ENCODE peak calls at places on chromosome 19, in ten cellular contexts. O is stomach, H is transverse colon, U is Panc1, V is spleen, R is GM23338, T is K562, W is HCT116, A is breast epithelium, D is prostate gland. I is an unnamed sample.

GRCh38 chr19:3506384-3507340 is 551 bp downstream of the FZR1 start:
- DNase-seq in D (peak; percentile 28), A (no peak), T (peak; percentile 62), R (peak; percentile 52), H (peak; percentile 39), W (no peak), V (no peak), U (no peak), O (peak; percentile 30), I (no peak)

GRCh38 chr19:19488875-19489690 is 26.3 kb downstream of the TSSK6 start:
- DNase-seq in T (peak; percentile 78), O (peak; percentile 64), R (peak; percentile 99), U (peak; percentile 64), D (no peak), A (peak; percentile 58), H (peak; percentile 79), V (peak; percentile 94), W (peak; percentile 89), I (no peak)

GRCh38 chr19:5313307-5313706 is 27.3 kb downstream of the PTPRS start:
- DNase-seq in V (peak; percentile 79), R (no peak), A (no peak), D (no peak), T (no peak), H (no peak), W (no peak), U (no peak), O (peak; percentile 69), I (no peak)

GRCh38 chr19:46745521-46746280 is at the start of gene FKRP:
- DNase-seq in T (peak; percentile 86), W (no peak), V (peak; percentile 89), R (peak; percentile 56), D (no peak), O (peak; percentile 32), U (no peak), A (no peak), H (no peak), I (no peak)

GRCh38 chr19:49423278-49423984 is at the start of gene PTH2:
- DNase-seq in O (no peak), U (no peak), W (no peak), A (no peak), D (no peak), R (no peak), V (no peak), T (no peak), H (no peak), I (no peak)

GRCh38 chr19:29690842-29691241 is 24.2 kb downstream of the C19orf12 start:
- DNase-seq in D (no peak), H (no peak), W (peak; percentile 23), T (peak; percentile 82), V (peak; percentile 45), O (no peak), A (no peak), R (peak; percentile 83), U (no peak), I (no peak)

GRCh38 chr19:16435238-16435911 is 36.4 kb downstream of the EPS15L1 start:
- DNase-seq in T (no peak), U (no peak), A (no peak), D (no peak), R (no peak), H (peak; percentile 48), W (no peak), V (no peak), O (no peak), I (no peak)

GRCh38 chr19:23222998-23223652 is 27.1 kb downstream of the ZNF724 start:
- DNase-seq in U (no peak), D (no peak), O (no peak), V (no peak), H (no peak), W (no peak), T (no peak), R (no peak), A (no peak), I (no peak)

GRCh38 chr19:30064021-30064699 is 122.1 kb downstream of the URI1 start:
- DNase-seq in D (no peak), W (no peak), U (no peak), A (no peak), T (no peak), O (no peak), H (peak; percentile 4), R (no peak), V (peak; percentile 61), I (no peak)

GRCh38 chr19:3443840-3444694 is 36.3 kb downstream of the SMIM24 start:
- DNase-seq in U (no peak), D (no peak), V (peak; percentile 85), W (no peak), O (no peak), T (no peak), R (peak; percentile 80), H (no peak), A (no peak), I (no peak)

GRCh38 chr19:17457621-17458020 is 3.1 kb downstream of the NXNL1 start:
- DNase-seq in A (no peak), D (no peak), T (no peak), H (no peak), W (no peak), V (no peak), R (no peak), U (no peak), O (no peak), I (no peak)

GRCh38 chr19:384801-385169 is 24.2 kb downstream of the C2CD4C start:
- DNase-seq in R (no peak), H (no peak), O (no peak), V (peak; percentile 37), A (peak; percentile 24), W (no peak), T (no peak), D (no peak), U (no peak), I (no peak)

GRCh38 chr19:45492627-45493470 is 4.0 kb downstream of the RTN2 start:
- DNase-seq in A (no peak), D (peak; percentile 76), O (no peak), U (no peak), H (peak; percentile 63), W (peak; percentile 72), T (peak; percentile 85), V (no peak), R (peak; percentile 91), I (no peak)

GRCh38 chr19:1261512-1261862 is 7.6 kb upstream of the CIRBP start:
- DNase-seq in D (no peak), H (peak; percentile 46), V (no peak), W (no peak), O (no peak), A (no peak), R (peak; percentile 88), T (no peak), U (no peak), I (no peak)

GRCh38 chr19:50008532-50008931 is 16.6 kb downstream of the VRK3 start:
- DNase-seq in U (no peak), O (no peak), T (no peak), D (no peak), W (no peak), A (no peak), R (peak; percentile 90), V (no peak), H (no peak), I (no peak)

GRCh38 chr19:23991170-23991569 is 76.5 kb downstream of the ZNF726 start:
- DNase-seq in O (peak; percentile 83), V (no peak), T (no peak), U (no peak), D (no peak), A (no peak), W (no peak), H (no peak), R (peak; percentile 1), I (no peak)

GRCh38 chr19:18231775-18232174 is 5.5 kb upstream of the PDE4C start:
- DNase-seq in T (peak; percentile 44), W (no peak), O (no peak), U (no peak), V (no peak), D (no peak), H (no peak), A (no peak), R (peak; percentile 77), I (no peak)

DNA sequence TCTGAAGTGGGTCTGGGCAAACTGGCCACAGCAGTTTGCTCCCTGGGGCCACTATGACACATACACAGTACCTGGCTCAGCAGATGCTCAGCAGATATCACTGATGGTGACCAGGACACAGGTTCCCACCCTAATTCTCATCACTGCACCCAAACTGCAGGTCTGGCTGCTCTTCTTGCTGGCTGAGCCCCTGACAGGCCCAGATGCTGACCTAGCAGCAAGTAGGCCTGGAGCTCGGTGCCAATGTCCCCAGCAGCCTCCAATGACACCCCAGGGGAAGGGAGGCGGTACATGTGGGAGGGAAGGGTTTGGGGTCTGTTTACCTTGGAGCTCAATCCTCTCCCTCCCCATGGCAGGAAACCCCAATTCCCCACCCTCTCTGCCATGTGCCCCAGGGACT is 5.1 kb downstream of the UBE2S start:
- DNase-seq in R (no peak), O (no peak), A (no peak), T (no peak), H (no peak), D (no peak), U (no peak), V (no peak), W (no peak), I (no peak)
- H3K36me3 ChIP-seq in R (peaks cover 51% of the 10 kb centered on the region), O (peaks cover 59% of the 10 kb centered on the region), A (no peaks in the 10 kb centered on the region), T (peaks cover 61% of the 10 kb centered on the region), H (no peaks in the 10 kb centered on the region), D (no peaks in the 10 kb centered on the region), U (peaks cover 32% of the 10 kb centered on the region), V (peaks cover 38% of the 10 kb centered on the region), W (peaks cover 41% of the 10 kb centered on the region), I (no peaks in the 10 kb centered on the region)

DNA sequence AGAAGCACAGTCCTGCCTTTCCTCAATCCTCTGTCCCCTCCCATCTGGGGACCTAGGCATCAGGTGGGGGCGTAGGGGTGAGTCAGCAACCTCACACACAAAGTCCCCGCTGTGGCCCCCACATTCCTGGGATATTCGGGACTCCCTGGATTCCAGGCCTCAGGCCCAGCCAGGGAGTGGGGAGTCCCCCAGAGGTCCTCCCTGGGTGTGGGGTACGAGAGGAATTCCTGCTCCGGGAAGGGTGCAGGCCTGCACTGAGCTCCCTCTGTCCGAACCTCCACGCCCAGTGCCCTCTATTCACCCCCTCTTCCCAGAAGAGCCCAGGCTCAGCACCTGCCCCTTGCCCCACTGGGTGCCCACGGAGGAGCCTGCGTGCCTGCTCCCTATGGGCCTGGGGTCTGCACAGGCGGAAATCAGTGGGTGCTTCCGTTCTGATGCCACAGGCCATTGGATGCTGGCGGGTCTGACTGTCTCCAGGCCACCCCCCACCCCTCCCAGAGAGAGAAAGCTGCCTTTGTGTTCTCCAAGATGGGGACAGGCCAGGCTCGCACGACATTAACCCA is 3.4 kb downstream of the CADM4 start:
- DNase-seq in D (no peak), V (no peak), W (no peak), H (no peak), O (no peak), A (no peak), U (no peak), T (no peak), R (peak; percentile 90), I (no peak)
- TF ChIP-seq POLR2AphosphoS5 in D (no peak), V (no peak), W (no peak), H (no peak), O (no peak), A (no peak), U (no peak), T (no peak), R (no peak), I (no peak)

GRCh38 chr19:48249502-48250014 is 6.2 kb downstream of the CARD8 start:
- DNase-seq in U (no peak), V (peak; percentile 91), H (peak; percentile 58), R (no peak), D (no peak), A (no peak), T (no peak), O (peak; percentile 41), W (no peak), I (no peak)
- H3K4me1 ChIP-seq in U (peaks cover 2% of the 10 kb centered on the region), V (peaks cover 96% of the 10 kb centered on the region), H (peaks cover 7% of the 10 kb centered on the region), R (no peaks in the 10 kb centered on the region), D (peaks cover under 1% of the 10 kb centered on the region), A (no peaks in the 10 kb centered on the region), T (peaks cover 17% of the 10 kb centered on the region), O (peaks cover 82% of the 10 kb centered on the region), W (no peaks in the 10 kb centered on the region), I (peaks cover 29% of the 10 kb centered on the region)

GRCh38 chr19:41767105-41767504 is 11.8 kb downstream of the CEACAM6 start:
- DNase-seq in R (no peak), U (no peak), W (no peak), T (no peak), H (no peak), O (no peak), D (no peak), V (no peak), A (no peak), I (no peak)
- H3K36me3 ChIP-seq in R (no peaks in the 10 kb centered on the region), U (no peaks in the 10 kb centered on the region), W (no peaks in the 10 kb centered on the region), T (no peaks in the 10 kb centered on the region), H (no peaks in the 10 kb centered on the region), O (no peaks in the 10 kb centered on the region), D (no peaks in the 10 kb centered on the region), V (no peaks in the 10 kb centered on the region), A (no peaks in the 10 kb centered on the region), I (no peaks in the 10 kb centered on the region)